ENCODE peak calls at places on chromosomes 4 and X, in six cellular contexts. One of them, this sample, is unnamed.

GRCh38 chr4:67680568-67681222 is 20.3 kb downstream of the UBA6 start:
- DNase-seq in HTR-8/SVneo: no peak
- DNase-seq in neural crest cell: no peak
- DNase-seq in T-helper 2 cell: no peak
- DNase-seq in iPS-NIHi11: no peak
- DNase-seq in ureter: no peak
- DNase-seq in this sample: no peak

GRCh38 chrX:109710181-109710580 is 22.9 kb downstream of the ACSL4 start:
- DNase-seq in ureter: no peak
- DNase-seq in iPS-NIHi11: no peak
- DNase-seq in neural crest cell: no peak
- DNase-seq in T-helper 2 cell: no peak
- DNase-seq in HTR-8/SVneo: no peak
- DNase-seq in this sample: no peak

GRCh38 chrX:10797493-10797892 is 177.1 kb upstream of the MID1 start:
- DNase-seq in HTR-8/SVneo: no peak
- DNase-seq in iPS-NIHi11: no peak
- DNase-seq in neural crest cell: no peak
- DNase-seq in ureter: no peak
- DNase-seq in T-helper 2 cell: no peak
- DNase-seq in this sample: peak

GRCh38 chr4:150818129-150818528 is 197.0 kb downstream of the LRBA start:
- DNase-seq in ureter: no peak
- DNase-seq in T-helper 2 cell: no peak
- DNase-seq in HTR-8/SVneo: no peak
- DNase-seq in neural crest cell: no peak
- DNase-seq in iPS-NIHi11: no peak
- DNase-seq in this sample: no peak

GRCh38 chr4:171719691-171720090 is 93.5 kb upstream of the GALNTL6 start:
- DNase-seq in neural crest cell: no peak
- DNase-seq in iPS-NIHi11: no peak
- DNase-seq in T-helper 2 cell: no peak
- DNase-seq in HTR-8/SVneo: no peak
- DNase-seq in ureter: no peak
- DNase-seq in this sample: no peak

GRCh38 chr4:106618920-106619319 is 250.3 kb upstream of the GIMD1 start:
- DNase-seq in ureter: no peak
- DNase-seq in iPS-NIHi11: peak
- DNase-seq in HTR-8/SVneo: no peak
- DNase-seq in neural crest cell: no peak
- DNase-seq in T-helper 2 cell: no peak
- DNase-seq in this sample: peak

GRCh38 chr4:7912826-7913225 is 26.8 kb downstream of the AFAP1 start:
- DNase-seq in T-helper 2 cell: no peak
- DNase-seq in neural crest cell: no peak
- DNase-seq in iPS-NIHi11: no peak
- DNase-seq in ureter: no peak
- DNase-seq in HTR-8/SVneo: no peak
- DNase-seq in this sample: no peak

GRCh38 chrX:129596077-129596476 is 56.0 kb downstream of the OCRL start:
- DNase-seq in HTR-8/SVneo: no peak
- DNase-seq in ureter: no peak
- DNase-seq in iPS-NIHi11: no peak
- DNase-seq in T-helper 2 cell: no peak
- DNase-seq in neural crest cell: no peak
- DNase-seq in this sample: no peak

This sample was measured in foreskin fibroblast.